ENCODE peak calls at places on chromosome X, in nine cellular contexts. L, T, E, B, G, X, S, R and O are unnamed samples.

GRCh38 chrX:125291124-125291523 is 28.5 kb upstream of the TEX13C start:
- DNase-seq in L (no peak), T (no peak), E (no peak), B (no peak), G (no peak), X (no peak), S (no peak), R (no peak), O (no peak)

GRCh38 chrX:125778256-125778655 is 387.8 kb downstream of the DCAF12L2 start:
- DNase-seq in L (no peak), T (no peak), E (no peak), B (no peak), G (no peak), X (no peak), S (no peak), R (no peak), O (no peak)

GRCh38 chrX:129600981-129601424 is 53.8 kb downstream of the APLN start:
- DNase-seq in L (peak; percentile 60), T (peak; percentile 18), E (peak; percentile 30), B (no peak), G (no peak), X (no peak), S (peak; percentile 15), R (peak; percentile 30), O (no peak)

GRCh38 chrX:108641589-108642272 is 94.6 kb downstream of the IRS4 start:
- DNase-seq in L (no peak), T (no peak), E (no peak), B (no peak), G (no peak), X (no peak), S (no peak), R (no peak), O (no peak)

GRCh38 chrX:134546187-134546586 is 86.2 kb downstream of the HPRT1 start:
- DNase-seq in L (peak; percentile 20), T (no peak), E (no peak), B (no peak), G (no peak), X (no peak), S (no peak), R (no peak), O (no peak)

GRCh38 chrX:7110821-7111276 is 36.7 kb upstream of the STS start:
- DNase-seq in L (no peak), T (no peak), E (no peak), B (no peak), G (no peak), X (no peak), S (peak; percentile 9), R (peak; percentile 18), O (no peak)

GRCh38 chrX:148771440-148771839 is 271.0 kb downstream of the AFF2 start:
- DNase-seq in L (no peak), T (peak; percentile 5), E (no peak), B (no peak), G (no peak), X (no peak), S (no peak), R (peak; percentile 12), O (no peak)

GRCh38 chrX:63768760-63769159 is 16.3 kb downstream of the ARHGEF9 start:
- DNase-seq in L (no peak), T (no peak), E (no peak), B (no peak), G (no peak), X (no peak), S (no peak), R (no peak), O (no peak)

GRCh38 chrX:136147966-136148365 is 633 bp downstream of the FHL1 start:
- DNase-seq in L (peak; percentile 39), T (no peak), E (no peak), B (no peak), G (peak; percentile 17), X (no peak), S (no peak), R (no peak), O (peak; percentile 29)

GRCh38 chrX:45888518-45888917 is 656.7 kb downstream of the ZNF674 start:
- DNase-seq in L (no peak), T (no peak), E (no peak), B (no peak), G (no peak), X (no peak), S (no peak), R (no peak), O (no peak)

GRCh38 chrX:108735680-108736508 is 469 bp downstream of the IRS4 start:
- DNase-seq in L (no peak), T (peak; percentile 4), E (no peak), B (no peak), G (no peak), X (no peak), S (peak; percentile 9), R (peak; percentile 6), O (peak; percentile 19)

GRCh38 chrX:18676470-18676869 is 4.6 kb upstream of the RS1 start:
- DNase-seq in L (peak; percentile 63), T (no peak), E (peak; percentile 50), B (no peak), G (no peak), X (no peak), S (peak; percentile 6), R (no peak), O (peak; percentile 25)

DNA sequence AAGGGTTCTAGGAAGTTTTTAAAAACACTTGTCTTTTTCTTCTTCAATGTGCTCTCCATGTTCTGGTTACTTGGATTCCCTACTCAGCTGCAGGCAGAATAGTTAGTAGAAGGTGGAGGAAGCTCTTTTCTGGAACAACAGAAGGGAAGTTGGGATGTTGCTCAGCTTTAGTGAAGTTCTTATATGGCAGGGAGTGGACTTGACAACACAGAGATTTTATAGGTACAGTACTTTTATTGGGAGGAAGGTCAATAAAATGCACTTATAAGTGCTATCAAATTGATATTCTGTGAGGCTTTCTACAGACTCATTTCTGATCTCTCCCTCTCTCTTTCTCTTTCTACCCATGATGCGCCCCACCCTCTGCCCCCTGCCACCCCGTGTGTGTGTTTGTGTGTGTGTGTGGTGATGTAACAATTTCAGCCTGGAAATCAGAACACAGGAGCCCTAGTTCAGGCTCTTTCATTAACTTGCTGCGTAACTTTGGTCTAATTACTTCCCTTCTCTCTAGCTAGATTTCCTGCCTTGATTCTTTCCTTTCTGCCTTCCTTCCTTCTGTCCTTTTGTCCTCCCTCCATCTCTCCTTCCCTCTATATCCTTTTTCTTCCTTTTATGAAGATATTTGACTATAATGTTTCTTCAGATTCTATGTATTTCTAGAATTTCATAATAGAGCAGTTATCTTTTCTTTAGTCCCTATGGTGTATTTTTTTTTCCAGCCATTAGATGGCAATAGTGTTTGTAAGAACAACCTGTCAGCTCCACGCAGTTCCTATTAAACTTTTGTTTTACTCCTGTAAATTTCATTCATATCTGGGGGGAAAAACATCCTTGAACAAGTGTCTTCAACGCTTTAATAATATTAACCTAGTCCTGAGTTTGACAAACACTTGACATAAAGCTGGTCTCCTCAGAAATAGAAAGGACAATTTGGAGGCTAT is 37.1 kb downstream of the HEPH start:
- DNase-seq in L (peak; percentile 5), T (peak; percentile 7), E (no peak), B (peak; percentile 60), G (no peak), X (no peak), S (no peak), R (no peak), O (no peak)
- TF ChIP-seq CTCF in L (no peak), T (peak; percentile 27), E (no peak), B (peak; percentile 19), G (peak; percentile 31), X (no peak), S (no peak), R (peak; percentile 39), O (no peak)

GRCh38 chrX:93346309-93346708 is 327.1 kb downstream of the NAP1L3 start:
- DNase-seq in L (no peak), T (no peak), E (no peak), B (no peak), G (no peak), X (no peak), S (no peak), R (no peak), O (no peak)
- TF ChIP-seq CTCF in L (no peak), T (no peak), E (no peak), B (no peak), G (no peak), X (no peak), S (no peak), R (no peak), O (no peak)

GRCh38 chrX:69029696-69030245 is 135.5 kb downstream of the PJA1 start:
- DNase-seq in L (peak; percentile 2), T (no peak), E (no peak), B (no peak), G (no peak), X (no peak), S (no peak), R (no peak), O (no peak)

GRCh38 chrX:69031971-69032391 is 133.3 kb downstream of the PJA1 start:
- DNase-seq in L (no peak), T (no peak), E (no peak), B (no peak), G (no peak), X (no peak), S (peak; percentile 24), R (peak; percentile 62), O (no peak)

GRCh38 chrX:69028761-69029120 is 136.5 kb downstream of the PJA1 start:
- DNase-seq in L (no peak), T (no peak), E (no peak), B (no peak), G (no peak), X (no peak), S (no peak), R (peak; percentile 33), O (no peak)

GRCh38 chrX:69032601-69033000 is 132.7 kb downstream of the PJA1 start:
- DNase-seq in L (no peak), T (no peak), E (no peak), B (no peak), G (no peak), X (no peak), S (peak; percentile 9), R (peak; percentile 84), O (no peak)

DNA sequence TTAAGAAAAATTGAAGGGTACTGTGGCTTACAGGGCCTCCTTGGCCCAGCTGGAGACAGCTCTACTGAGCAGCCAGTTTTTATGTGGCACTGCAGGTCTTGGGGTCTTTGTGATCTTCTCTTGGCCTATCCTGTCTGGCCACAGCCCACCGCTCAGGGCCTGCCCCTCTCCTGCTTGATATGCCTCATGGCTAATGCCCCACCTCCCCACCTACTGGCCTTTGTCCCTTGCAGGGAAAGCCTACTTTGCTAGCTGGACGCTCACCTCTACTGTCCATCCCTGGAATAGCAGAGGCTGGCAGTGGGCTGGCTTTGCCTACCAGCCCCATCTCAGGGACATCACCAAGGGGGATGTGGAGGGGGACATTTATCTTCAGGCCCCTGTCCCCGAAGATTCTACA is 134.1 kb downstream of the PJA1 start:
- DNase-seq in L (peak; percentile 40), T (no peak), E (no peak), B (no peak), G (no peak), X (no peak), S (no peak), R (no peak), O (no peak)
- TF ChIP-seq CTCF in L (peak; percentile 54), T (peak; percentile 25), E (no peak), B (no peak), G (no peak), X (no peak), S (peak; percentile 39), R (peak; percentile 43), O (no peak)

DNA sequence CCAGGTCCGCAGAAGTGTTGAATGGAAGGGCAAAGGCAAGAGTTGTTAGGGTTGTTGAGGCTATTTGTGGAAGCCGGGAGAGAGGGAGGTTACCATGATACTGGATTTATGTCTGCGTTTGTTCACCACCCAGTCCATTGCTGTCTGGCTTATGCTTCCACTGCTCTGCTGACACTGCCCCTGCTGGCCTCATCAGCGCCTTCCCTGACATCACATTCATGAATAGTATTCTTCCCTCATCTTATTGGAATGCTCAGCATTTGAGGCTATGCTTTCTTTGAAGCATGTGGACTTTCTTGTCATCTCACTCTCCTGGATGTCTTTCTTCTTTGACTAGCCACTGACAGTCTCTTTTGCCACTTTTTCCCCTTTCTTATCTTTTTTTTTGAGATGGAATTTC is 10.3 kb downstream of the GNL3L start:
- DNase-seq in L (peak; percentile 6), T (peak; percentile 55), E (no peak), B (no peak), G (peak; percentile 19), X (peak; percentile 26), S (peak; percentile 68), R (no peak), O (no peak)
- TF ChIP-seq CTCF in L (no peak), T (peak; percentile 17), E (no peak), B (no peak), G (no peak), X (peak; percentile 31), S (no peak), R (no peak), O (no peak)